ENCODE peak calls at places on chromosomes 5 and 9, in eight cellular contexts. C is effector CD4-positive, alpha-beta T cell; Y is OCI-LY7; Z is HFFc6; O is T-helper 9 cell; J is cardiac fibroblast; R is activated T-cell treated with anti-CD3 and anti-CD28 coated beads, Interleukin-2, amount 50 U/mL, for 72 hours; P is CD4-positive, CD25-positive, alpha-beta regulatory T cell. I is an unnamed sample.

GRCh38 chr5:154092356-154092755 is 53.6 kb downstream of the MFAP3 start:
- DNase-seq in C (no peak), Y (no peak), Z (peak), O (no peak), J (peak), R (no peak), P (no peak), I (peak)

GRCh38 chr9:91734371-91734981 is 215.6 kb downstream of the ROR2 start:
- DNase-seq in C (peak), Y (peak), Z (no peak), O (peak), J (peak), R (peak), P (peak), I (peak)

GRCh38 chr5:65506961-65507360 is 25.2 kb upstream of the ADAMTS6 start:
- DNase-seq in C (no peak), Y (no peak), Z (peak), O (no peak), J (peak), R (no peak), P (no peak), I (peak)

GRCh38 chr5:73642296-73642695 is 16.3 kb downstream of the ARHGEF28 start:
- DNase-seq in C (no peak), Y (no peak), Z (no peak), O (no peak), J (no peak), R (no peak), P (no peak), I (no peak)

GRCh38 chr5:112390327-112390726 is 28.8 kb downstream of the EPB41L4A start:
- DNase-seq in C (no peak), Y (no peak), Z (no peak), O (no peak), J (no peak), R (no peak), P (no peak), I (no peak)

GRCh38 chr5:1517838-1518237 is 5.9 kb downstream of the LPCAT1 start:
- DNase-seq in C (no peak), Y (no peak), Z (no peak), O (no peak), J (no peak), R (no peak), P (no peak), I (no peak)

GRCh38 chr5:82551840-82552385 is 273.8 kb upstream of the RPS23 start:
- DNase-seq in C (no peak), Y (no peak), Z (no peak), O (no peak), J (no peak), R (no peak), P (no peak), I (no peak)

GRCh38 chr5:67297376-67297775 is 100.8 kb upstream of the CD180 start:
- DNase-seq in C (no peak), Y (no peak), Z (no peak), O (no peak), J (no peak), R (no peak), P (no peak), I (no peak)

GRCh38 chr5:80055491-80056170 is 20.5 kb downstream of the THBS4 start:
- DNase-seq in C (no peak), Y (no peak), Z (no peak), O (no peak), J (no peak), R (no peak), P (no peak), I (no peak)

GRCh38 chr5:81553570-81554212 is 159.8 kb upstream of the ACOT12 start:
- DNase-seq in C (no peak), Y (no peak), Z (no peak), O (no peak), J (no peak), R (no peak), P (no peak), I (no peak)

GRCh38 chr9:134540441-134541372 is 100.9 kb upstream of the COL5A1 start:
- DNase-seq in C (no peak), Y (no peak), Z (no peak), O (no peak), J (no peak), R (no peak), P (no peak), I (no peak)

GRCh38 chr9:109966643-109967368 is 186.8 kb downstream of the PALM2AKAP2 start:
- DNase-seq in C (no peak), Y (peak), Z (no peak), O (no peak), J (no peak), R (no peak), P (no peak), I (no peak)

I was measured in myocyte.